ENCODE peak calls at places on chromosome 20, in seven cellular contexts. K is fibroblast of pulmonary artery, A is dorsolateral prefrontal cortex, B is NB4, V is lower lobe of right lung, C is right lobe of liver, E is SJCRH30. T is an unnamed sample.
A peak's percentile ranks its signal among the peaks of the same experiment; 100 is the strongest.

GRCh38 chr20:53033176-53033575 is 61.0 kb downstream of the TSHZ2 start:
- DNase-seq in C (no peak), K (no peak), A (no peak), B (no peak), V (no peak), E (no peak), T (no peak)

GRCh38 chr20:53904261-53904660 is 166.1 kb downstream of the BCAS1 start:
- DNase-seq in B (no peak), C (no peak), E (no peak), A (no peak), K (no peak), V (no peak), T (no peak)

GRCh38 chr20:31954500-31954899 is 2.7 kb upstream of the PDRG1 start:
- DNase-seq in K (no peak), A (no peak), V (no peak), C (no peak), E (no peak), B (no peak), T (no peak)

GRCh38 chr20:43460830-43461200 is 3.1 kb downstream of the SRSF6 start:
- DNase-seq in B (no peak), K (no peak), V (no peak), E (no peak), A (no peak), C (no peak), T (no peak)

GRCh38 chr20:49615401-49616153 is 47.6 kb upstream of the PTGIS start:
- DNase-seq in A (no peak), B (no peak), C (peak; percentile 98), K (no peak), V (no peak), E (peak; percentile 59), T (peak; percentile 70)

GRCh38 chr20:1332749-1333300 is 3.9 kb upstream of the SDCBP2 start:
- DNase-seq in B (no peak), E (no peak), V (no peak), K (no peak), A (peak; percentile 6), C (no peak), T (no peak)

GRCh38 chr20:58192567-58192966 is 35.9 kb downstream of the ANKRD60 start:
- DNase-seq in K (no peak), V (no peak), C (no peak), A (no peak), B (peak; percentile 20), E (peak; percentile 58), T (no peak)

GRCh38 chr20:25016471-25016870 is 23.9 kb upstream of the APMAP start:
- DNase-seq in E (no peak), A (no peak), V (no peak), K (no peak), B (no peak), C (peak; percentile 36), T (no peak)

GRCh38 chr20:36676701-36677421 is 30.9 kb upstream of the SLA2 start:
- DNase-seq in K (no peak), B (no peak), A (no peak), E (no peak), C (no peak), V (no peak), T (no peak)

GRCh38 chr20:15674253-15675145 is 898.7 kb downstream of the KIF16B start:
- DNase-seq in K (no peak), E (no peak), V (no peak), B (no peak), A (no peak), C (no peak), T (no peak)

GRCh38 chr20:1242530-1242929 is 16.7 kb downstream of the RAD21L1 start:
- DNase-seq in K (peak; percentile 85), C (no peak), V (no peak), B (no peak), A (no peak), E (no peak), T (no peak)

GRCh38 chr20:9615766-9616454 is 101.5 kb downstream of the LAMP5 start:
- DNase-seq in V (no peak), A (no peak), E (no peak), C (no peak), B (peak; percentile 25), K (no peak), T (no peak)

GRCh38 chr20:2838847-2839671 is 1.4 kb downstream of the PCED1A start:
- DNase-seq in E (no peak), K (no peak), V (no peak), B (no peak), C (no peak), A (no peak), T (no peak)

GRCh38 chr20:9912858-9913434 is 74.1 kb upstream of the PAK5 start:
- DNase-seq in B (peak; percentile 43), K (peak; percentile 63), E (peak; percentile 59), V (peak; percentile 44), C (no peak), A (peak; percentile 73), T (peak; percentile 15)

GRCh38 chr20:14861028-14861699 is 523.8 kb upstream of the FLRT3 start:
- DNase-seq in A (no peak), E (peak; percentile 4), K (no peak), V (no peak), B (no peak), C (no peak), T (no peak)

DNA sequence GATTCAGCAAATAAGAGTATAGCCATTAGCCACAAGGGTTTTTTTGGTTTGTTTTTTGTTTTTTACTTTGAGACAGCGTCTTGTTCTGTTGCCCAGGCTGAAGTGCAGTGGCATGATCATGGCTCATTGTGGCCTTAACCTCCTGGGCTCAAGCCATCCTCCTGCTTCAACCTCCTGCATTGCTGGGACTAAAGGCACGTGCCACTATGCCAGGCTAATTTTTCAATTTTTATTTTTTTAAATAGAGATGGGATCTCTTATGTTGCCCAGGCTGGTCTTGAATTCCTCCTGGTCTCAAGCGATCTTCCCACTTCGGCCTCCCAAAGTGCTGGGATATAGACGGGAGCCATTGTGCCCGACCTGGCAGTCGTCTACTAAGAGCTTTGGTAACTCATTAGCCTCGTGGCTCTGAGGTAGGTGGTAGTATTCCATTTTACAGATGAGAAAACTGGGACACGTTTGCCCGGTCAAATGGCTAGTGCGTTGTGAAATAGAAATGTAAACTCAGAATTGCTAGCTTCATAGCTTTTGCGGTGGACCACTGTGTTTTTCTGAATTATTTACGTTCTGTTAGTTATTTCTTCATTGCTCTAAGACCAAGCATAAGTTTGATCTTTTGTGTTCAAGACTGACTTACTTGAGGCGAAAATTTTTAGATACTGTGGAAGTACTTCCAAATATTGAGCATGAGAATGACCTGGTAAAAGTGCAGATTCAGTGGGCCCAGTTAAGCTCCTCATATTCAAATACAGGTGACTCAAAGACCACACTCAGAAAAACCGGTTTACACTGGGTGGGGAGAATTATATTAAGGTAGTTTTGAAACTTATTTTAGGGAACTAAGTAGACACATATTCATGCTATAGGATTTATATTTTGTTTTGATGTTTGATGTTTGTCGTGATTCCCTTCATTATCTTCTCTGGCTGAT is 2.1 kb downstream of the PANK2 start:
- DNase-seq in V (no peak), E (no peak), C (no peak), A (no peak), B (no peak), K (no peak), T (no peak)
- H3K4me3 ChIP-seq in V (peak overlapping the region; percentile 92), E (peak overlapping the region; percentile 90), C (no peak overlapping the region), A (peak overlapping the region; percentile 97), B (peak overlapping the region; percentile 98), K (peak overlapping the region; percentile 97), T (peak overlapping the region; percentile 75)

GRCh38 chr20:50636601-50637539 is 54.5 kb downstream of the RIPOR3 start:
- DNase-seq in E (peak; percentile 53), A (no peak), K (no peak), C (no peak), V (no peak), B (no peak), T (peak; percentile 31)
- H3K4me3 ChIP-seq in E (no peak overlapping the region), A (no peak overlapping the region), K (no peak overlapping the region), C (no peak overlapping the region), V (peak overlapping the region; percentile 32), B (no peak overlapping the region), T (no peak overlapping the region)

GRCh38 chr20:21681932-21682318 is 23.5 kb upstream of the PAX1 start:
- DNase-seq in C (no peak), B (no peak), V (no peak), E (no peak), K (no peak), A (no peak), T (no peak)
- H3K4me3 ChIP-seq in C (no peak overlapping the region), B (no peak overlapping the region), V (peak overlapping the region; percentile 22), E (no peak overlapping the region), K (no peak overlapping the region), A (no peak overlapping the region), T (no peak overlapping the region)

DNA sequence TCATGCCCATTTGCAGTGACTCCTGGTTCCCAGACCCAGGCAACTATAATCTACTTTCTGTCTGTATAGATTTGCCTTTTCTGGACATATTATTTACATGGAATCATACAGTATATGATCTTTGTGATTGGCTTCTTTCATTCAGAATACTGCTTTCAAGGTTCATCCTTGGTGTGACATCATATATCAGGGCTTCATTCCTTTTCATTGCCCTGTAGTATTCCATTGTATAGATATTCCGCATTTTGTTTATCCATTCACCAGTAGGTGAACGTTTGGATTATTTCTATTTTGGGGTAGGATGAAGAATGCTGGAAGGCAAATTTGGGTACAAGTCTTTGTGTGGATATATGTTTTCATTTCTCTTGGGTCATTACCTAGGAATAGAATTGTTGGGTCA is 36.1 kb downstream of the PPP1R16B start:
- DNase-seq in B (no peak), C (no peak), A (no peak), E (no peak), V (no peak), K (no peak), T (no peak)
- H3K4me3 ChIP-seq in B (no peak overlapping the region), C (no peak overlapping the region), A (no peak overlapping the region), E (no peak overlapping the region), V (no peak overlapping the region), K (no peak overlapping the region), T (no peak overlapping the region)

GRCh38 chr20:5881714-5882113 is 68.6 kb downstream of the TRMT6 start:
- DNase-seq in V (no peak), K (no peak), E (no peak), B (no peak), A (no peak), C (no peak), T (no peak)
- H3K4me3 ChIP-seq in V (no peak overlapping the region), K (no peak overlapping the region), E (no peak overlapping the region), B (no peak overlapping the region), A (no peak overlapping the region), C (no peak overlapping the region), T (no peak overlapping the region)

GRCh38 chr20:64049060-64049886 is at the start of gene SOX18:
- DNase-seq in B (peak; percentile 87), C (no peak), V (no peak), E (no peak), A (no peak), K (peak; percentile 34), T (peak; percentile 88)
- H3K4me3 ChIP-seq in B (peak within 1 kb of the TSS; percentile 62), C (peak within 1 kb of the TSS; percentile 17), V (peak within 1 kb of the TSS; percentile 58), E (peak within 1 kb of the TSS; percentile 31), A (peak within 1 kb of the TSS; percentile 25), K (peak within 1 kb of the TSS; percentile 34), T (peak within 1 kb of the TSS; percentile 53)

GRCh38 chr20:59603176-59603575 is 1.2 kb upstream of the PHACTR3 start:
- DNase-seq in A (no peak), E (no peak), V (no peak), B (no peak), C (no peak), K (no peak), T (no peak)

GRCh38 chr20:59603727-59604608 is at the start of gene PHACTR3:
- DNase-seq in A (peak; percentile 86), K (no peak), E (no peak), B (no peak), C (no peak), V (no peak), T (no peak)

GRCh38 chr20:59606566-59606965 is 2.2 kb downstream of the PHACTR3 start:
- DNase-seq in B (no peak), A (no peak), E (no peak), V (no peak), C (no peak), K (no peak), T (no peak)

GRCh38 chr20:59605691-59606364 is 1.5 kb downstream of the PHACTR3 start:
- DNase-seq in C (no peak), K (no peak), B (no peak), E (no peak), A (no peak), V (no peak), T (no peak)

GRCh38 chr20:59604770-59605665 is 678 bp downstream of the PHACTR3 start:
- DNase-seq in A (no peak), E (no peak), V (no peak), C (no peak), B (peak; percentile 50), K (no peak), T (no peak)
- H3K4me3 ChIP-seq in A (peak overlapping the region; percentile 73), E (no peak overlapping the region), V (peak overlapping the region; percentile 11), C (no peak overlapping the region), B (no peak overlapping the region), K (no peak overlapping the region), T (peak overlapping the region; percentile 61)

T was measured in right cardiac atrium.